ENCODE peak calls at places on chromosomes 4 and X, in ten cellular contexts. I, C, Z, Q, W, B, R, M, N and S are unnamed samples.

GRCh38 chrX:81304545-81304944 is 102.6 kb downstream of the SH3BGRL start:
- DNase-seq in I (no peak), C (no peak), Z (no peak), Q (no peak), W (no peak), B (no peak), R (no peak), M (no peak), N (no peak), S (no peak)

GRCh38 chr4:181822005-181822375 is 421.2 kb upstream of the TENM3 start:
- DNase-seq in I (no peak), C (peak), Z (no peak), Q (no peak), W (no peak), B (peak), R (no peak), M (no peak), N (no peak), S (no peak)

GRCh38 chr4:86306816-86307215 is 53.0 kb downstream of the MAPK10 start:
- DNase-seq in I (no peak), C (no peak), Z (no peak), Q (no peak), W (no peak), B (peak), R (no peak), M (no peak), N (no peak), S (no peak)

GRCh38 chr4:119026662-119027444 is 108.8 kb upstream of the MYOZ2 start:
- DNase-seq in I (no peak), C (no peak), Z (no peak), Q (no peak), W (no peak), B (no peak), R (no peak), M (no peak), N (no peak), S (no peak)

GRCh38 chrX:109448539-109448938 is 33.3 kb downstream of the GUCY2F start:
- DNase-seq in I (no peak), C (no peak), Z (no peak), Q (no peak), W (no peak), B (peak), R (no peak), M (no peak), N (peak), S (no peak)

GRCh38 chr4:88600129-88600849 is 8.0 kb downstream of the HERC3 start:
- DNase-seq in I (peak), C (no peak), Z (no peak), Q (no peak), W (no peak), B (peak), R (no peak), M (no peak), N (no peak), S (no peak)

GRCh38 chr4:63379750-63380522 is 1029.3 kb downstream of the TECRL start:
- DNase-seq in I (no peak), C (no peak), Z (no peak), Q (no peak), W (no peak), B (no peak), R (no peak), M (no peak), N (no peak), S (no peak)

GRCh38 chr4:86977621-86978184 is 42.9 kb downstream of the AFF1 start:
- DNase-seq in I (peak), C (no peak), Z (no peak), Q (peak), W (no peak), B (peak), R (peak), M (no peak), N (peak), S (no peak)

GRCh38 chr4:164446516-164446915 is 307.4 kb upstream of the SMIM31 start:
- DNase-seq in I (no peak), C (no peak), Z (no peak), Q (peak), W (no peak), B (peak), R (no peak), M (no peak), N (no peak), S (peak)

GRCh38 chrX:16963216-16963615 is 16.8 kb downstream of the REPS2 start:
- DNase-seq in I (no peak), C (no peak), Z (no peak), Q (no peak), W (no peak), B (peak), R (no peak), M (no peak), N (no peak), S (no peak)

GRCh38 chrX:29561417-29561816 is 653.9 kb upstream of the MAGEB2 start:
- DNase-seq in I (no peak), C (no peak), Z (no peak), Q (no peak), W (no peak), B (no peak), R (no peak), M (no peak), N (no peak), S (no peak)

GRCh38 chrX:24085133-24085532 is 30.4 kb downstream of the EIF2S3 start:
- DNase-seq in I (no peak), C (no peak), Z (no peak), Q (no peak), W (no peak), B (no peak), R (no peak), M (no peak), N (no peak), S (no peak)

GRCh38 chr4:122584517-122584916 is 36.3 kb downstream of the IL21 start:
- DNase-seq in I (no peak), C (no peak), Z (no peak), Q (peak), W (no peak), B (peak), R (no peak), M (no peak), N (no peak), S (no peak)

GRCh38 chr4:35300996-35301774 is 943.1 kb downstream of the ARAP2 start:
- DNase-seq in I (no peak), C (peak), Z (peak), Q (no peak), W (no peak), B (no peak), R (no peak), M (no peak), N (no peak), S (no peak)

GRCh38 chrX:69088171-69088938 is 76.9 kb downstream of the PJA1 start:
- DNase-seq in I (no peak), C (no peak), Z (peak), Q (no peak), W (no peak), B (peak), R (no peak), M (no peak), N (no peak), S (peak)

GRCh38 chrX:44843318-44843702 is 511 bp upstream of the DUSP21 start:
- DNase-seq in I (no peak), C (no peak), Z (no peak), Q (no peak), W (no peak), B (no peak), R (no peak), M (no peak), N (no peak), S (no peak)

GRCh38 chr4:139084425-139085093 is 69.0 kb downstream of the NOCT start:
- DNase-seq in I (no peak), C (peak), Z (no peak), Q (no peak), W (no peak), B (no peak), R (no peak), M (no peak), N (no peak), S (no peak)

GRCh38 chrX:3142259-3143042 is 101.2 kb downstream of the ARSF start:
- DNase-seq in I (no peak), C (no peak), Z (no peak), Q (no peak), W (no peak), B (no peak), R (no peak), M (no peak), N (no peak), S (no peak)

GRCh38 chr4:169660929-169661328 is 40.6 kb downstream of the CLCN3 start:
- DNase-seq in I (no peak), C (no peak), Z (no peak), Q (no peak), W (no peak), B (no peak), R (no peak), M (no peak), N (no peak), S (no peak)

GRCh38 chr4:8350841-8351461 is 81.4 kb downstream of the HTRA3 start:
- DNase-seq in I (no peak), C (no peak), Z (no peak), Q (no peak), W (no peak), B (no peak), R (no peak), M (no peak), N (no peak), S (peak)

DNA sequence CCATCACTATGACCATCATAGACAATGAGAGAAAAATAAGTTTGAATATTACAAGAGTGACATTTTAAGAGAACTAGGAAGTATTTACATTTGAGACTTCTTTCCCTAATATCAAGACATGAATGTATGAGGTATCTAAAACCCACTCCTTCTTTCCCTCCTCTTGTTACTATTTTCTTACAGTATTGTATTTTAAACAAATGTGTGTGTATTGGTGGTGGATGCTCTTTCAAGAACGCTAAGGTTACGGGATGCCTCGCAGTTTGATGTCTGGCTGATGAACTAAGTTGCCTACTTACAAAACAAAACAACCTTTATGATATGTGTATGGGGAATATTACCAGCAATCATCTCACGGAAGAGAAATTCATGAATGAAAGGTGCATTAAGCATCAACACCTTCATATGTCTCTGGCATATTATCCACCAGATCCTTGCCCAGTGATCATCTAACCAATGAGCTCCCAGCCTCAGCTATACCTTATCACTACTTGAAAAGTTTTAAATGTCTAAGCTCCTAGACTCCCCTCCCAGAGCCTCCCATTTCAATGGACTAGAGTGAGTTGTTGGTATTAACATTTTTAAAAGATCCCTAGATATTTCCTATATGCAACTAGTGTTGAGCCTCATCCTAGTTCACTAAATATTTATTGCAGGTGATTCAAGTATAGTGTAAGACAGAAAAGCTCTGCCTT is 10.6 kb downstream of the AREG start:
- DNase-seq in I (peak), C (no peak), Z (no peak), Q (no peak), W (no peak), B (no peak), R (no peak), M (no peak), N (no peak), S (no peak)
- H3K27ac ChIP-seq in I (peak), C (no peak), Z (no peak), Q (no peak), W (no peak), B (no peak), R (no peak), M (no peak), N (no peak), S (no peak)

DNA sequence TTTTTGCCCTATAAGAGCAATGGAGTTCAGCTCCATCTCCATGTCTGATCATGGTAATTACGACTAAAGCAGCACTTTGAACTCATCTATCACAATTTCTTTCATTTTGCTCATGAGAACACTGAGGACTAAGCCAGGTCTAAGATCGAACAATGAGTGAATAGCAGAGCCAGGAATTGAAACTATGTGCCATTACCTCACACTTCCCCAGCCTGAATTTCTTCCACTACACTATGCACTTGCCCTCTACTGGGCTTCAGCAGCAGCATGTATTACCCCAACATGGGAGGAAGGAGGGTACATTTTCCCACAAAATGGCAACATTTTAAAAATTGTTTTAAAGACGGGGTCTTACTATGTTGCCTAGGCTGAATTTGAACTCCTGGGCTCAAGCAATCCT is 274.7 kb upstream of the FGF13 start:
- DNase-seq in I (no peak), C (no peak), Z (no peak), Q (no peak), W (no peak), B (peak), R (no peak), M (no peak), N (no peak), S (no peak)
- TF ChIP-seq CTCF in I (no peak), C (no peak), Z (no peak), Q (no peak), W (no peak), B (no peak), R (no peak), M (no peak), N (no peak), S (no peak)

DNA sequence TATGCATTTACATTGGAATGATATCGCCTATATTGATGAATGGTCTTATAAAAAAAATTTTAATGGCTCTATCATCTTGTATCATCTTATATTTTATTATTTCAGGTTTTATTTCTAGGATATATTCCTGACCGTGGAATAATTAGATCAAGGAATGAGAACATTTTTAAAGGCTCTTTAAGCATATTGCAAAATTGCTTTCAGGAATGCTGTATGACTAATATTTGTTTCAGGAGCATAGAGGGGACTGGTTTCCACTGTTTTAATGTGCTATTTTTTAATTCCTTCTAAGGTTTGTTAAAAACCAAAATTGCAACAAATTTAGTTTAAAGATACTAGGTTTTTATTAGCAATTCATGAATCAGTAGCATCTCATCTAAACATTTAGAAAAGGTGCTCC is 120.2 kb downstream of the BMPR1B start:
- DNase-seq in I (no peak), C (no peak), Z (no peak), Q (peak), W (no peak), B (peak), R (no peak), M (no peak), N (no peak), S (no peak)
- H3K27ac ChIP-seq in I (no peak), C (no peak), Z (no peak), Q (no peak), W (no peak), B (no peak), R (no peak), M (no peak), N (no peak), S (no peak)

GRCh38 chrX:151899622-151900021 is 13.1 kb upstream of the MAGEA4 start:
- DNase-seq in I (no peak), C (no peak), Z (no peak), Q (no peak), W (no peak), B (peak), R (no peak), M (no peak), N (no peak), S (no peak)
- TF ChIP-seq CTCF in I (no peak), C (no peak), Z (no peak), Q (no peak), W (no peak), B (no peak), R (no peak), M (no peak), N (no peak), S (no peak)

GRCh38 chr4:30720021-30720655 is at the start of gene PCDH7:
- DNase-seq in I (no peak), C (peak), Z (no peak), Q (peak), W (no peak), B (peak), R (peak), M (peak), N (peak), S (peak)
- H3K27ac ChIP-seq in I (peak), C (peak), Z (no peak), Q (peak), W (peak), B (peak), R (no peak), M (peak), N (peak), S (no peak)